ENCODE peak calls at places on chromosomes 11 and 22, in five cellular contexts. T is NCI-H69, H is progenitor cell of endocrine pancreas, U is AG09319, L is IMR-90. A is an unnamed sample.

GRCh38 chr11:72173291-72173690 is 18.6 kb upstream of the FOLR1 start:
- DNase-seq in L (peak; percentile 16), T (no peak), U (no peak), H (no peak), A (no peak)

GRCh38 chr22:44200855-44201550 is 20.3 kb downstream of the PARVG start:
- DNase-seq in H (no peak), T (no peak), U (no peak), L (no peak), A (no peak)

GRCh38 chr11:87265132-87265531 is 227.4 kb downstream of the TMEM135 start:
- DNase-seq in H (no peak), T (no peak), L (peak; percentile 71), U (peak; percentile 27), A (no peak)

GRCh38 chr11:19379465-19379864 is 138.7 kb upstream of the E2F8 start:
- DNase-seq in U (no peak), T (no peak), H (no peak), L (peak; percentile 18), A (no peak)

GRCh38 chr11:12599408-12600143 is 74.6 kb upstream of the TEAD1 start:
- DNase-seq in L (no peak), T (peak; percentile 79), H (peak; percentile 55), U (no peak), A (no peak)

GRCh38 chr11:73072935-73073481 is 69.1 kb downstream of the FCHSD2 start:
- DNase-seq in L (peak; percentile 12), T (peak; percentile 87), U (no peak), H (no peak), A (no peak)

GRCh38 chr11:111378773-111379499 is at the start of gene POU2AF1:
- DNase-seq in H (no peak), T (no peak), U (peak; percentile 5), L (peak; percentile 43), A (peak; percentile 62)

GRCh38 chr22:47196881-47197701 is 434.6 kb downstream of the TBC1D22A start:
- DNase-seq in L (no peak), U (no peak), T (no peak), H (no peak), A (peak; percentile 16)

GRCh38 chr11:120184371-120184945 is 26.4 kb upstream of the OAF start:
- DNase-seq in U (no peak), L (no peak), H (peak; percentile 4), T (no peak), A (no peak)

GRCh38 chr11:18618341-18619025 is 15.7 kb downstream of the SPTY2D1 start:
- DNase-seq in U (no peak), L (peak; percentile 73), T (no peak), H (no peak), A (no peak)

GRCh38 chr22:50607366-50608020 is 6.9 kb downstream of the MAPK8IP2 start:
- DNase-seq in L (no peak), H (no peak), U (no peak), T (no peak), A (no peak)

GRCh38 chr11:119062779-119063178 is 4.8 kb upstream of the VPS11 start:
- DNase-seq in H (no peak), U (no peak), L (peak; percentile 69), T (no peak), A (no peak)

GRCh38 chr11:76577199-76577920 is 93.2 kb downstream of the LRRC32 start:
- DNase-seq in T (peak; percentile 50), L (peak; percentile 77), H (no peak), U (no peak), A (no peak)